ENCODE peak calls at places on chromosome 14, in four cellular contexts. One of them, this sample, is unnamed.

GRCh38 chr14:59460378-59460777 is 4.8 kb downstream of the GPR135 start:
- DNase-seq in activated CD8-positive, alpha-beta T cell treated with anti-CD3 and anti-CD28 coated beads, Interleukin-2, amount 10 ng/mL, durations not matched to agents 7 days and 5 days: no peak
- DNase-seq in PC-3: no peak
- DNase-seq in iris pigment epithelial cell: no peak
- DNase-seq in this sample: no peak

GRCh38 chr14:45972416-45972815 is 679.2 kb downstream of the RPL10L start:
- DNase-seq in activated CD8-positive, alpha-beta T cell treated with anti-CD3 and anti-CD28 coated beads, Interleukin-2, amount 10 ng/mL, durations not matched to agents 7 days and 5 days: no peak
- DNase-seq in PC-3: no peak
- DNase-seq in iris pigment epithelial cell: no peak
- DNase-seq in this sample: no peak

GRCh38 chr14:28676481-28676880 is 90.1 kb upstream of the FOXG1 start:
- DNase-seq in activated CD8-positive, alpha-beta T cell treated with anti-CD3 and anti-CD28 coated beads, Interleukin-2, amount 10 ng/mL, durations not matched to agents 7 days and 5 days: no peak
- DNase-seq in PC-3: peak
- DNase-seq in iris pigment epithelial cell: peak
- DNase-seq in this sample: no peak

GRCh38 chr14:50060871-50061663 is 55.3 kb downstream of the VCPKMT start:
- DNase-seq in activated CD8-positive, alpha-beta T cell treated with anti-CD3 and anti-CD28 coated beads, Interleukin-2, amount 10 ng/mL, durations not matched to agents 7 days and 5 days: peak
- DNase-seq in PC-3: peak
- DNase-seq in iris pigment epithelial cell: peak
- DNase-seq in this sample: peak

GRCh38 chr14:101464310-101464983 is 96.8 kb upstream of the DIO3 start:
- DNase-seq in activated CD8-positive, alpha-beta T cell treated with anti-CD3 and anti-CD28 coated beads, Interleukin-2, amount 10 ng/mL, durations not matched to agents 7 days and 5 days: no peak
- DNase-seq in PC-3: no peak
- DNase-seq in iris pigment epithelial cell: no peak
- DNase-seq in this sample: no peak

GRCh38 chr14:77307099-77307496 is 13.6 kb downstream of the POMT2 start:
- DNase-seq in activated CD8-positive, alpha-beta T cell treated with anti-CD3 and anti-CD28 coated beads, Interleukin-2, amount 10 ng/mL, durations not matched to agents 7 days and 5 days: no peak
- DNase-seq in PC-3: no peak
- DNase-seq in iris pigment epithelial cell: peak
- DNase-seq in this sample: no peak

GRCh38 chr14:67557118-67557517 is 24.0 kb downstream of the PLEKHH1 start:
- DNase-seq in activated CD8-positive, alpha-beta T cell treated with anti-CD3 and anti-CD28 coated beads, Interleukin-2, amount 10 ng/mL, durations not matched to agents 7 days and 5 days: no peak
- DNase-seq in PC-3: no peak
- DNase-seq in iris pigment epithelial cell: peak
- DNase-seq in this sample: no peak

GRCh38 chr14:74203546-74203945 is 35.7 kb upstream of the VSX2 start:
- DNase-seq in activated CD8-positive, alpha-beta T cell treated with anti-CD3 and anti-CD28 coated beads, Interleukin-2, amount 10 ng/mL, durations not matched to agents 7 days and 5 days: no peak
- DNase-seq in PC-3: no peak
- DNase-seq in iris pigment epithelial cell: no peak
- DNase-seq in this sample: no peak

GRCh38 chr14:52076334-52076733 is 7.5 kb upstream of the NID2 start:
- DNase-seq in activated CD8-positive, alpha-beta T cell treated with anti-CD3 and anti-CD28 coated beads, Interleukin-2, amount 10 ng/mL, durations not matched to agents 7 days and 5 days: no peak
- DNase-seq in PC-3: peak
- DNase-seq in iris pigment epithelial cell: no peak
- DNase-seq in this sample: no peak

GRCh38 chr14:77804592-77804991 is 4.7 kb downstream of the ADCK1 start:
- DNase-seq in activated CD8-positive, alpha-beta T cell treated with anti-CD3 and anti-CD28 coated beads, Interleukin-2, amount 10 ng/mL, durations not matched to agents 7 days and 5 days: peak
- DNase-seq in PC-3: peak
- DNase-seq in iris pigment epithelial cell: peak
- DNase-seq in this sample: no peak

GRCh38 chr14:53108292-53108937 is 44.7 kb downstream of the DDHD1 start:
- DNase-seq in activated CD8-positive, alpha-beta T cell treated with anti-CD3 and anti-CD28 coated beads, Interleukin-2, amount 10 ng/mL, durations not matched to agents 7 days and 5 days: no peak
- DNase-seq in PC-3: no peak
- DNase-seq in iris pigment epithelial cell: no peak
- DNase-seq in this sample: no peak

GRCh38 chr14:71143391-71144290 is 236.4 kb downstream of the PCNX1 start:
- DNase-seq in activated CD8-positive, alpha-beta T cell treated with anti-CD3 and anti-CD28 coated beads, Interleukin-2, amount 10 ng/mL, durations not matched to agents 7 days and 5 days: peak
- DNase-seq in PC-3: peak
- DNase-seq in iris pigment epithelial cell: peak
- DNase-seq in this sample: no peak

GRCh38 chr14:68043752-68044151 is 224.2 kb downstream of the RAD51B start:
- DNase-seq in activated CD8-positive, alpha-beta T cell treated with anti-CD3 and anti-CD28 coated beads, Interleukin-2, amount 10 ng/mL, durations not matched to agents 7 days and 5 days: no peak
- DNase-seq in PC-3: no peak
- DNase-seq in iris pigment epithelial cell: no peak
- DNase-seq in this sample: no peak

GRCh38 chr14:34257505-34257904 is 204.5 kb downstream of the SPTSSA start:
- DNase-seq in activated CD8-positive, alpha-beta T cell treated with anti-CD3 and anti-CD28 coated beads, Interleukin-2, amount 10 ng/mL, durations not matched to agents 7 days and 5 days: no peak
- DNase-seq in PC-3: peak
- DNase-seq in iris pigment epithelial cell: no peak
- DNase-seq in this sample: no peak

GRCh38 chr14:24790196-24790595 is 156.2 kb upstream of the GZMB start:
- DNase-seq in activated CD8-positive, alpha-beta T cell treated with anti-CD3 and anti-CD28 coated beads, Interleukin-2, amount 10 ng/mL, durations not matched to agents 7 days and 5 days: no peak
- DNase-seq in PC-3: no peak
- DNase-seq in iris pigment epithelial cell: no peak
- DNase-seq in this sample: no peak